ENCODE peak calls at places on chromosome 19, in ten cellular contexts. S is IMR-90, T is breast epithelium, W is spleen, E is Peyer's patch, B is heart left ventricle, A is upper lobe of left lung, K is body of pancreas, C is tibial nerve, N is A549. J is an unnamed sample.

GRCh38 chr19:34274827-34275625 is 20.7 kb downstream of the GARRE1 start:
- DNase-seq in S (peak), A (no peak), K (no peak), B (no peak), N (no peak), T (no peak), W (no peak), C (no peak), E (no peak), J (no peak)

GRCh38 chr19:29540128-29540527 is 14.3 kb downstream of the VSTM2B start:
- DNase-seq in K (no peak), B (no peak), E (no peak), S (no peak), A (no peak), N (no peak), T (no peak), C (peak), W (peak), J (peak)

GRCh38 chr19:46753420-46754155 is 7.3 kb upstream of the STRN4 start:
- DNase-seq in E (peak), A (no peak), B (no peak), S (no peak), T (no peak), W (peak), K (peak), C (no peak), N (peak), J (no peak)

GRCh38 chr19:15107056-15108010 is at the start of gene SYDE1:
- DNase-seq in B (peak), E (no peak), T (no peak), K (peak), A (peak), S (peak), N (no peak), C (no peak), W (no peak), J (no peak)

GRCh38 chr19:33763661-33764343 is 32.9 kb upstream of the KCTD15 start:
- DNase-seq in S (no peak), N (no peak), B (peak), A (peak), E (no peak), T (no peak), W (peak), C (no peak), K (peak), J (no peak)

GRCh38 chr19:6678690-6679109 is 8.7 kb upstream of the TNFSF14 start:
- DNase-seq in A (no peak), C (no peak), N (no peak), K (no peak), B (no peak), W (peak), E (no peak), T (no peak), S (no peak), J (no peak)

GRCh38 chr19:57438925-57439324 is 3.8 kb downstream of the ZNF749 start:
- DNase-seq in E (no peak), N (no peak), A (no peak), T (no peak), B (no peak), K (no peak), S (no peak), W (no peak), C (no peak), J (no peak)

GRCh38 chr19:15393963-15394362 is 14.4 kb upstream of the AKAP8 start:
- DNase-seq in A (no peak), T (no peak), C (no peak), W (no peak), S (peak), N (no peak), K (no peak), B (no peak), E (no peak), J (no peak)

GRCh38 chr19:49546825-49547565 is 19.2 kb downstream of the RCN3 start:
- DNase-seq in T (no peak), K (peak), W (no peak), C (peak), N (peak), S (peak), B (peak), E (peak), A (no peak), J (no peak)

DNA sequence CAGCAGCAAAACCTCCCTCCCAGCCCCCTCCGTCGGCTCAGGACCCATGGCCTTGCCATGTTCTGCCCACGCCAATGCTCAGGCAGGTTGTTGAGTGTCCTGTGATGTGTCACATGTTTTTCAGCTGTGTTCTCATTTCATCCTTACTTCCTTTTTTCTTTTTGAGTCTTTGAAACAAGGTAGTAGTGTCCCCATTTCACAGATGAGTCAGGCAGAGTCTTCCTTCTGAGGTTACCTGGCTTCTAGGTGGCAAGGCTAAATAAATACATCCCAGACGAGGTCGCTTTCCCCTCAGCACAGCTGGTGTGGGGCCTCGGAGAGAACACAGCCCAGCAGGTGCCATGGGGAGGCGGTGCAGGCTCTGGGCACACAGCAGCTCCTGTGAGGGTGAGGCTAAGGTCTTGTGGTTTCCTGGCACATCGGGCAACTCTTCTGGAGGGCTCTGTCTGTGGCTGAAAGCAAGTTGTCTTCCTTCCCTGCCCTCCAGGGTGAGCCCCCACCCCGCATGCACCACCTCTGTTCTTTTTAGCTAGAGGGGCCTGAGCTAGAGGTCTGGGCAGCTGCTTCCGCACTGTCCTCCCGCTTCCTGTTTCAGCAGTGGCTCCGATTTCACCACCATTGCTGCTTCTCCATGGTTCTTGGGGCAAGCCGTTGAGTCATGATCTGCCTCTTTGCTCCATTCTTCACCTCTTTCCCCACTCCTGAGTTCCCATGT is 15.1 kb downstream of the PRAM1 start:
- DNase-seq in K (no peak), C (no peak), E (peak), W (peak), A (no peak), N (no peak), S (no peak), B (peak), T (no peak), J (no peak)
- H3K4me3 ChIP-seq in K (no peak), C (no peak), E (no peak), W (no peak), A (no peak), N (no peak), S (no peak), B (no peak), T (no peak), J (no peak)

DNA sequence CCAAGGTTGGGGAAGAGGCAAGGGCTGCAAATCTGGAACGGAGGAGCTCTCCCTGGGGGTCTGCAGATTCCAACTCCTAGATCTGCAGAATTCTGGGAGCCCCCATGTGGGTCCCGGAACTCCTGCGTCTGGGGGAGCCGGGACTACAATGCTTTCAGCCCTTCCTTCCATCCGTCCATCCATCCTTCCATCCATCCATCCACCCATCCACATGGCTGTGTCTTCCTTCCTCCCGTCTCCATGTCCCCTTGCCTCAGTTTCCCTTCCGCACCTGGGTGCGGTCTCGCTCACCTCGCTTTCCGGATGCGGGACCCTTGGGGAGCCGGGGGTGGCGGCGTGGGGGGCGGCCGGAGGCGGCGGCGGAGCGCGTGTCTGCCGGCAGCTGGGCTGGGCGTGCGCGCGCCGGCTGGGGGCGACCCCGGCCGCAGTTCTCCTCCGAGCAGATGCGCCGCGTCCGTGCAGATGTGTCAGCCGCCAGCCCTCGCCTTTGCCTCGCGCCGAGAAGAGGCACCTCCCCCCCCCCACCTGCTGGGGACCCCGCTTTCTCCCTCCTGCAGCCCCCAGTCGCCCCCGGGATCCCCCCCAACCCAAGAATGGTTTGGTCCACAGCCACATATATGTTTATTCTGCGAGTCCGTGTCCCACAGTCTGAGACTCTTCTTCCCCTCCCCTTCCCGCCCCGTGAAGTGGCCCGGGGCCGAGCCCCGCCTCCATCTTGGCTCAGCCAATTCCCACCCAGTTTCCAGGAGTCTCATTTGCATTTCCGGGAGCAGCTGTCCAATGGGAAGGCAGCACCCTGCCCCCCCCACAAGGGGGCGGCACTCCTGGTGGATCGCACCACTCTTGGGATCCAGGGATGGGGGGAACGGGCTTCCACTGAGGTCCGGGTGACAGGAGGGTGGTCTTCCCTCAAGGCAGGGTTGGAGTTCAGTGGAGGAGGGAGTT is 8.8 kb downstream of the ISOC2 start:
- DNase-seq in T (peak), A (peak), E (no peak), S (peak), B (peak), C (peak), K (peak), W (no peak), N (peak), J (peak)
- TF ChIP-seq CTCF in T (no peak), A (no peak), E (no peak), S (peak), B (peak), C (no peak), K (no peak), W (no peak), N (no peak), J (no peak)

GRCh38 chr19:18672044-18672451 is 11.4 kb upstream of the CRTC1 start:
- DNase-seq in S (no peak), W (no peak), C (no peak), B (no peak), K (no peak), N (no peak), A (no peak), T (no peak), E (no peak), J (no peak)
- TF ChIP-seq POLR2A in S (no peak), W (no peak), C (no peak), B (no peak), K (no peak), N (no peak), A (no peak), T (no peak), E (no peak), J (no peak)

GRCh38 chr19:30691767-30692516 is 319.8 kb downstream of the ZNF536 start:
- DNase-seq in A (peak), K (no peak), S (no peak), E (no peak), T (no peak), N (no peak), C (no peak), W (no peak), B (no peak), J (peak)
- H3K4me3 ChIP-seq in A (peak), K (no peak), S (no peak), E (peak), T (peak), N (no peak), C (peak), W (no peak), B (no peak), J (no peak)

DNA sequence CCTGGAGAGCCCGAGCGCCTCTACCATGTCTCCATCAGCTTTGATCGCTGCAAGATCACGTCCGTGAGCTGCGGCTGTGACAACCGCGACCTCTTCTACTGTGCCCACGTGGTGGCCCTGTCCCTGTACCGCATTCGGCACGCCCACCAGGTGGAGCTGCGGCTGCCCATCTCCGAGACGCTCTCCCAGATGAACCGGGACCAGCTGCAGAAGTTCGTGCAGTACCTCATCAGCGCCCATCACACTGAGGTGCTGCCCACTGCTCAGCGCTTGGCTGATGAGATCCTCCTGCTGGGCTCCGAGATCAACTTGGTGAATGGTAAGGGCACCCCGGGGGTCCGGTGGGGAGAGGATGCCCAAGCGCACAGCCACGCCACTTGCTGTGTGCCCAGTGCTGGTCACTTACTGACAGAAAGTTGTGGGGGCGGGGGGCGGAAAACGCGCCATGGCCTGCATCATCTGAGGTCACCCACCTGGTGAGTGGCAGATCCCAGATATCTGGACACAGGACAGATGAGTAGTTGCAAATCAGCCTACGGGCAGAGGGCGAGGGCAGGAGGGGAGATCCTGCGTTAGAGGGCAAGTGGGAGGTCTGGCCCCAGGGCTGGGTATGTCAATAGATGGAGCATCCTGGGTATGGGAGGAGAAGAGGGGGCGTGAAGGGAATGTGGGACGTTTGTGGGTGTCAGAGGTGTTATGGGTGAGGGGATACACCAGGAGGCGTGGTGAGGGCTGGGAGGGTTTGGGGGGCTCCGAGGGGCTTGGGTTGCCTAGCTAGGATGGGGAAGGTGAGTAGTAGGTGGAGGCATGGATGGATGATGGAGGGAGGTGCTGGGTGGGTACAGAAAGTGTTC is 9.8 kb downstream of the ZSWIM4 start:
- DNase-seq in N (no peak), S (no peak), E (no peak), C (no peak), K (peak), B (peak), A (peak), T (no peak), W (peak), J (no peak)
- TF ChIP-seq CTCF in N (no peak), S (peak), E (no peak), C (peak), K (peak), B (peak), A (peak), T (no peak), W (peak), J (no peak)

GRCh38 chr19:2546128-2547032 is 70.5 kb downstream of the GADD45B start:
- DNase-seq in K (peak), W (peak), B (peak), A (peak), T (peak), N (no peak), C (peak), E (peak), S (no peak), J (peak)
- TF ChIP-seq POLR2A in K (peak), W (no peak), B (peak), A (no peak), T (no peak), N (no peak), C (peak), E (no peak), S (no peak), J (no peak)

GRCh38 chr19:17246681-17247425 is 1.1 kb upstream of the NR2F6 start:
- DNase-seq in E (no peak), B (peak), W (peak), A (peak), K (peak), N (no peak), C (peak), T (no peak), S (peak), J (no peak)
- H3K4me3 ChIP-seq in E (peak), B (no peak), W (peak), A (peak), K (no peak), N (peak), C (peak), T (peak), S (no peak), J (peak)